ENCODE peak calls at places on chromosomes 3 and 15, in nine cellular contexts. M is body of pancreas, X is ovary, H is IMR-90, Z is stomach, O is A549, S is endothelial cell of umbilical vein, C is esophagus squamous epithelium, G is breast epithelium. A is an unnamed sample.

GRCh38 chr3:183306798-183307671 is 54.0 kb downstream of the B3GNT5 start:
- DNase-seq in O (no peak), X (no peak), G (peak), M (peak), H (peak), Z (peak), S (no peak), C (peak), A (peak)

GRCh38 chr15:39641187-39641889 is 60.5 kb downstream of the THBS1 start:
- DNase-seq in Z (no peak), X (no peak), M (no peak), G (no peak), C (no peak), H (peak), O (no peak), S (no peak), A (no peak)

GRCh38 chr3:90031121-90031520 is 923.7 kb downstream of the EPHA3 start:
- DNase-seq in X (no peak), G (no peak), C (no peak), S (no peak), H (no peak), O (no peak), M (no peak), Z (no peak), A (no peak)

GRCh38 chr3:44976002-44976815 is at the start of the genes EXOSC7 and ZDHHC3:
- DNase-seq in M (peak), H (peak), S (peak), G (peak), O (peak), C (peak), Z (peak), X (peak), A (peak)

GRCh38 chr3:120418866-120419490 is 31.8 kb downstream of the FSTL1 start:
- DNase-seq in H (no peak), Z (peak), S (peak), G (peak), M (peak), C (no peak), O (peak), X (no peak), A (peak)

GRCh38 chr15:87477759-87478687 is 778.5 kb downstream of the NTRK3 start:
- DNase-seq in Z (no peak), H (peak), C (no peak), O (peak), S (no peak), X (no peak), G (peak), M (peak), A (no peak)

GRCh38 chr3:55641914-55642313 is 154.8 kb upstream of the WNT5A start:
- DNase-seq in C (no peak), O (no peak), X (no peak), S (no peak), Z (no peak), M (no peak), H (no peak), G (no peak), A (no peak)

GRCh38 chr15:99954361-99955180 is 221.3 kb upstream of the LYSMD4 start:
- DNase-seq in G (peak), M (no peak), O (no peak), X (peak), S (no peak), C (no peak), Z (no peak), H (no peak), A (no peak)

GRCh38 chr15:68672781-68673205 is 94.0 kb downstream of the CORO2B start:
- DNase-seq in M (no peak), C (no peak), X (peak), Z (no peak), S (no peak), G (no peak), O (no peak), H (peak), A (no peak)

GRCh38 chr15:48002772-48003171 is 118.0 kb upstream of the SLC24A5 start:
- DNase-seq in M (no peak), C (no peak), H (no peak), X (no peak), O (no peak), G (no peak), Z (no peak), S (no peak), A (no peak)

GRCh38 chr15:39413558-39413957 is 167.3 kb upstream of the THBS1 start:
- DNase-seq in Z (no peak), O (no peak), C (no peak), H (peak), X (no peak), G (no peak), M (no peak), S (no peak), A (no peak)

GRCh38 chr3:30539772-30540171 is 66.6 kb upstream of the TGFBR2 start:
- DNase-seq in M (no peak), O (peak), S (peak), X (no peak), C (no peak), Z (no peak), H (peak), G (no peak), A (no peak)

GRCh38 chr15:53576841-53577240 is 182.6 kb downstream of the WDR72 start:
- DNase-seq in G (no peak), H (no peak), O (no peak), X (no peak), S (no peak), Z (no peak), C (no peak), M (no peak), A (no peak)

GRCh38 chr3:188947401-188947982 is 224.3 kb upstream of the TPRG1 start:
- DNase-seq in O (peak), C (no peak), M (peak), Z (peak), H (peak), S (peak), X (peak), G (peak), A (peak)

GRCh38 chr3:152860736-152861135 is 25.8 kb downstream of the P2RY1 start:
- DNase-seq in G (no peak), C (no peak), S (no peak), X (no peak), M (no peak), Z (no peak), O (no peak), H (no peak), A (no peak)

GRCh38 chr3:133479895-133480669 is 80.2 kb downstream of the BFSP2 start:
- DNase-seq in G (no peak), S (no peak), X (no peak), C (no peak), M (peak), H (no peak), O (no peak), Z (no peak), A (no peak)

GRCh38 chr15:79028411-79028964 is 62.1 kb downstream of the RASGRF1 start:
- DNase-seq in O (peak), M (no peak), X (no peak), S (peak), H (peak), C (no peak), G (no peak), Z (no peak), A (peak)

GRCh38 chr3:15707779-15708178 is 90.0 kb downstream of the ANKRD28 start:
- DNase-seq in S (no peak), H (no peak), C (no peak), O (no peak), X (no peak), Z (no peak), M (no peak), G (no peak), A (no peak)

GRCh38 chr3:112109313-112109712 is 23.1 kb downstream of the C3orf52 start:
- DNase-seq in G (no peak), S (no peak), C (no peak), O (no peak), Z (no peak), H (no peak), X (no peak), M (no peak), A (no peak)

GRCh38 chr3:55540579-55540978 is 53.5 kb upstream of the WNT5A start:
- DNase-seq in M (no peak), Z (no peak), X (no peak), H (no peak), G (no peak), S (no peak), C (no peak), O (no peak), A (no peak)

GRCh38 chr15:58200739-58201138 is 62.6 kb downstream of the AQP9 start:
- DNase-seq in G (no peak), C (no peak), M (no peak), S (no peak), O (no peak), X (no peak), H (no peak), Z (no peak), A (no peak)

GRCh38 chr15:36742696-36743095 is 163.3 kb downstream of the CDIN1 start:
- DNase-seq in C (no peak), H (peak), Z (no peak), M (no peak), O (no peak), S (no peak), G (no peak), X (no peak), A (no peak)

GRCh38 chr3:123386477-123387040 is 62.3 kb downstream of the ADCY5 start:
- DNase-seq in H (peak), C (no peak), Z (no peak), M (no peak), O (no peak), S (no peak), G (no peak), X (no peak), A (no peak)

GRCh38 chr3:71114610-71115009 is 468.9 kb downstream of the FOXP1 start:
- DNase-seq in M (no peak), O (no peak), S (no peak), H (no peak), Z (no peak), G (no peak), C (no peak), X (no peak), A (no peak)

GRCh38 chr3:12004741-12005513 is 739 bp downstream of the SYN2 start:
- DNase-seq in C (no peak), G (no peak), H (no peak), O (no peak), S (no peak), Z (no peak), X (no peak), M (no peak), A (no peak)

GRCh38 chr3:73835945-73836344 is 211.2 kb upstream of the PDZRN3 start:
- DNase-seq in S (no peak), X (no peak), C (no peak), Z (no peak), G (no peak), O (no peak), M (no peak), H (no peak), A (no peak)

GRCh38 chr3:16304065-16305010 is 39.3 kb downstream of the OXNAD1 start:
- DNase-seq in S (no peak), C (no peak), Z (no peak), M (no peak), X (no peak), G (no peak), H (no peak), O (no peak), A (peak)

GRCh38 chr15:97652700-97653167 is 307.8 kb upstream of the ARRDC4 start:
- DNase-seq in S (peak), H (no peak), M (no peak), G (no peak), C (no peak), O (no peak), X (no peak), Z (no peak), A (no peak)

GRCh38 chr15:68205949-68206539 is 912 bp upstream of the CALML4 start:
- DNase-seq in S (peak), H (no peak), G (no peak), Z (peak), C (no peak), O (no peak), M (no peak), X (peak), A (no peak)

GRCh38 chr3:79983063-79983561 is 215.3 kb upstream of the ROBO1 start:
- DNase-seq in G (no peak), O (no peak), M (no peak), Z (no peak), H (no peak), X (no peak), C (no peak), S (peak), A (no peak)

GRCh38 chr3:150599611-150600297 is 3.4 kb upstream of the SELENOT start:
- DNase-seq in O (no peak), X (no peak), C (no peak), H (peak), G (no peak), S (peak), Z (no peak), M (no peak), A (no peak)

GRCh38 chr3:123290962-123291361 is 89.2 kb downstream of the SEC22A start:
- DNase-seq in G (no peak), Z (peak), X (no peak), M (no peak), S (no peak), C (no peak), H (no peak), O (no peak), A (no peak)

GRCh38 chr3:190552969-190553759 is 39.3 kb downstream of the IL1RAP start:
- DNase-seq in X (no peak), M (no peak), G (no peak), C (no peak), Z (no peak), H (no peak), O (no peak), S (no peak), A (no peak)

GRCh38 chr15:97547381-97547780 is 413.1 kb upstream of the ARRDC4 start:
- DNase-seq in X (no peak), M (no peak), H (no peak), C (no peak), O (no peak), G (no peak), S (no peak), Z (no peak), A (no peak)

GRCh38 chr15:65044724-65045481 is at the start of gene SLC51B:
- DNase-seq in M (no peak), X (no peak), O (no peak), H (no peak), C (no peak), S (no peak), Z (peak), G (no peak), A (no peak)
- TF ChIP-seq POLR2A in M (no peak), X (no peak), O (no peak), H (no peak), C (no peak), S (no peak), Z (no peak), G (no peak), A (no peak)

GRCh38 chr3:136988651-136989050 is 30.9 kb downstream of the IL20RB start:
- DNase-seq in O (no peak), M (no peak), S (no peak), C (no peak), G (no peak), X (no peak), Z (no peak), H (no peak), A (no peak)

GRCh38 chr3:136989781-136990524 is 32.2 kb downstream of the IL20RB start:
- DNase-seq in O (no peak), X (no peak), S (no peak), Z (no peak), C (no peak), M (peak), H (no peak), G (no peak), A (no peak)

GRCh38 chr3:136979684-136980083 is 21.9 kb downstream of the IL20RB start:
- DNase-seq in O (no peak), X (no peak), H (peak), C (no peak), G (no peak), Z (no peak), M (no peak), S (no peak), A (no peak)

GRCh38 chr3:136982520-136983138 is 24.8 kb downstream of the IL20RB start:
- DNase-seq in X (no peak), Z (no peak), H (no peak), M (no peak), G (no peak), C (no peak), S (no peak), O (no peak), A (no peak)

DNA sequence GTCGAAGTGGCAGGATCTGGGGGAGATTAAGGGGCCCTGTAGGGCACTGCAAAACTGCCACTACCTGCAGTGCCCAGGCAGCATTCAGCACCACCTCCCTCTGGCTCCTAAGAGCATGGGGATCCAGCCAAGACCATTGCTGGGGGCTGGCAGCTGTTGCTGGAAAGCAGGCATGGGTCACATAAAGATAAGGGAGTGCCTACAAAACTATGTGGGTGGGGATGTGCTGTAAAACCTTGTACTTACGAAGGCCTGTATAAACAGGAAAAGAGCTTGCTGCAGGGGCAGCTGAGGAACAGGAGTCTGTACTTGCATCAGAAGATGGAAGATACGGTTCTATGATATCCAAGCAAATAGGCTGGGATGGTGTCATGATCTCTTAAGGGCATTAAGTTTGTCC is 27.1 kb downstream of the IL20RB start:
- DNase-seq in S (peak), O (no peak), Z (peak), H (peak), C (no peak), G (no peak), M (no peak), X (no peak), A (no peak)
- TF ChIP-seq POLR2A in S (no peak), O (no peak), Z (no peak), H (no peak), C (no peak), G (no peak), M (no peak), X (no peak), A (no peak)

GRCh38 chr3:158570999-158571702 is at the start of gene MLF1:
- DNase-seq in G (peak), H (peak), O (peak), S (peak), M (peak), X (peak), C (peak), Z (peak), A (peak)
- TF ChIP-seq POLR2A in G (peak), H (peak), O (peak), S (no peak), M (peak), X (peak), C (no peak), Z (no peak), A (no peak)

GRCh38 chr3:196634851-196635250 is 4.6 kb upstream of the NRROS start:
- DNase-seq in H (no peak), M (no peak), G (no peak), X (no peak), C (no peak), Z (no peak), O (no peak), S (no peak), A (no peak)

GRCh38 chr3:196633658-196634151 is 5.8 kb upstream of the NRROS start:
- DNase-seq in H (no peak), Z (no peak), S (no peak), X (no peak), C (no peak), G (no peak), O (no peak), M (no peak), A (peak)

GRCh38 chr3:196634224-196634623 is 5.3 kb upstream of the NRROS start:
- DNase-seq in H (no peak), O (no peak), C (no peak), Z (no peak), G (no peak), X (no peak), S (no peak), M (no peak), A (no peak)

GRCh38 chr3:196631655-196632032 is 7.8 kb upstream of the NRROS start:
- DNase-seq in X (no peak), H (no peak), M (no peak), G (no peak), Z (no peak), S (no peak), C (no peak), O (no peak), A (peak)

DNA sequence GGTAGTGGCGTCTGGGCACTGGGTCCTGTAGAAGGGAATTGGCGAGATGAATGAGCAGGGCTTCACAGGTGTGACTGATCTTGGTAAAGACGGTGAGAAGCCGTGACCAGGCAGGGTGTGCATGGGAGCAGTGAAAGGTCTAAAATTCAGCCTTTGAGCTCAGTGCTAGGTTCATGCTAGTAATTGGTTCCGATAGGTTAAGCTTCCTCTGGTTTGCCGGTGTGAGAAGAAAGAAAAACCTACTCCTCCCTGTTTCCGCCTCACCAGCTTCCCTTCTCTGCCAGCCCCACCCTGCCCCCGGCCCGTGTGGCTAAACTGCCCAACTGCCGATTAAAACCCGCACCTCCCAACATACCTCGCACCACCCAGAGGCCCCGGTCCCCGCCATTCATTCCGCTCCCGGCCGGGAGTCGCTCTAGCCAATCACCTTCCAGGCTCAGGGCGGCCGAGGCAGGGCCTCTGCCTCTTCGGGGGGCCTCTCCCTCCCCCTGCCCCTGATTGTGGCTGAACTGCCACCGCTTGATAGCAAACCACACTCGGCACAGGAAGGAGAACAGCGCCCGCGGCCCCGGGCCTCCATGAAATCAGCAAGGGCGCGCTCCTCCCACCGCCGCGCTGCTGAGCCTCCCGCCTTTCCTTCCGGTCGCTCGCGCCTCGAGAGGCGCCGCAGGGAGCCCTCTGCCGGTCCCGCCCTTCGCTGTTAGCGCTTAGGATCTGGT is 7.3 kb upstream of the NRROS start:
- DNase-seq in O (peak), X (peak), C (peak), Z (peak), H (peak), M (peak), G (peak), S (peak), A (peak)
- TF ChIP-seq POLR2A in O (no peak), X (no peak), C (no peak), Z (no peak), H (peak), M (no peak), G (no peak), S (peak), A (peak)

GRCh38 chr15:71718116-71718910 is 92.0 kb upstream of the NR2E3 start:
- DNase-seq in O (no peak), Z (no peak), S (no peak), X (no peak), G (no peak), H (no peak), C (no peak), M (no peak), A (no peak)

GRCh38 chr15:71716990-71717389 is 93.4 kb upstream of the NR2E3 start:
- DNase-seq in H (peak), S (peak), Z (no peak), C (no peak), O (no peak), M (no peak), X (no peak), G (no peak), A (no peak)

GRCh38 chr15:71713191-71713798 is 97.1 kb upstream of the NR2E3 start:
- DNase-seq in Z (no peak), O (no peak), C (no peak), M (no peak), X (no peak), G (peak), H (no peak), S (no peak), A (no peak)

DNA sequence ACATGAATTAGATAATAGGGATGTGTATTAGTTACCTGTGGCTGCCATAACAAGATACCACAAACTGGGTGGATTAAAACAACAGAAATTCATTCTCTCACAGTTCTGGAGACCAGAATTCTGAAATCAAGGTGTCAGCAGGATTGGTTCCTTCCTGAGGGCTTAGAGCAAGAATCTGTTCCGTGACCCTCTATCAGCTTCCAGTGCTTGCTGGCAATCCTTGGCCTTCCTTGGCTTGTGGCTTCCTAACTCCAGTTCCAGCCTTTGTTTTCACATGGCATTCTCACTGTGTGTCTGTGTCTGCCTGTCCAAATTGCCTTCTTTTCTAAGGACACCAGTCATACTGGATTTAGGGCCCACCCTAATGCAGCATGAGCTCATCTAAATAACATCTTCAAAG is 94.4 kb upstream of the NR2E3 start:
- DNase-seq in M (no peak), G (peak), O (no peak), C (no peak), Z (no peak), X (no peak), S (peak), H (no peak), A (no peak)
- TF ChIP-seq POLR2A in M (no peak), G (no peak), O (no peak), C (no peak), Z (no peak), X (no peak), S (no peak), H (no peak), A (no peak)

A was measured in erythroblast.